ENCODE peak calls at places on chromosomes 12 and 14, in five cellular contexts. B, T, I, X and F are unnamed samples.
A peak's percentile ranks its signal among the peaks of the same experiment; 100 is the strongest.

GRCh38 chr12:117018276-117018675 is 80.9 kb downstream of the TESC start:
- DNase-seq in B (no peak), T (no peak), X (no peak), I (no peak), F (no peak)

GRCh38 chr12:116037941-116038837 is 239.3 kb downstream of the MED13L start:
- DNase-seq in I (peak; percentile 82), X (no peak), B (no peak), T (no peak), F (no peak)

GRCh38 chr12:29041621-29042020 is 107.5 kb upstream of the FAR2 start:
- DNase-seq in X (no peak), I (peak; percentile 82), B (no peak), T (peak; percentile 20), F (no peak)

GRCh38 chr12:109735825-109736551 is 22.4 kb downstream of the FAM222A start:
- DNase-seq in B (no peak), I (no peak), X (no peak), T (no peak), F (peak; percentile 53)

GRCh38 chr12:26496170-26496569 is 300.8 kb downstream of the SSPN start:
- DNase-seq in I (no peak), X (no peak), T (no peak), B (no peak), F (no peak)

GRCh38 chr14:54267172-54267571 is 129.6 kb upstream of the CDKN3 start:
- DNase-seq in B (peak; percentile 4), T (no peak), X (no peak), I (no peak), F (no peak)

GRCh38 chr12:55717397-55718007 is 1.7 kb downstream of the BLOC1S1 start:
- DNase-seq in T (no peak), X (no peak), B (no peak), I (no peak), F (no peak)

GRCh38 chr12:131372706-131373195 is 338.1 kb upstream of the SFSWAP start:
- DNase-seq in B (no peak), X (no peak), I (no peak), T (no peak), F (no peak)

GRCh38 chr14:54772451-54772881 is 130.2 kb downstream of the GCH1 start:
- DNase-seq in X (no peak), B (no peak), I (peak; percentile 71), T (no peak), F (no peak)

GRCh38 chr14:51430079-51430478 is 190.0 kb downstream of the TMX1 start:
- DNase-seq in I (no peak), B (no peak), X (no peak), T (no peak), F (no peak)

GRCh38 chr12:6074394-6074793 is 50.1 kb downstream of the VWF start:
- DNase-seq in X (no peak), B (no peak), T (no peak), I (no peak), F (no peak)

GRCh38 chr14:30354439-30354838 is 204.5 kb upstream of the G2E3 start:
- DNase-seq in I (no peak), T (no peak), X (no peak), B (no peak), F (no peak)

GRCh38 chr12:66716522-66716921 is 37.6 kb upstream of the GRIP1 start:
- DNase-seq in B (no peak), T (no peak), X (no peak), I (no peak), F (no peak)

GRCh38 chr12:80504389-80505153 is 60.5 kb downstream of the PTPRQ start:
- DNase-seq in T (no peak), X (no peak), I (peak; percentile 25), B (no peak), F (no peak)

GRCh38 chr12:16166563-16167470 is 110.7 kb downstream of the SLC15A5 start:
- DNase-seq in X (no peak), B (no peak), I (no peak), T (no peak), F (no peak)